ENCODE peak calls at places on chromosomes 11 and 22, in four cellular contexts. L is HepG2, F is GM12878, V is K562. N is an unnamed sample. For H3K4me1, the result is how much of the 10 kb centered on the place peaks cover.

GRCh38 chr11:19864141-19865120 is 151.8 kb downstream of the NAV2 start:
- DNase-seq in L (peak), F (no peak), V (no peak), N (no peak)

GRCh38 chr11:72072348-72072747 is 8.0 kb downstream of the NUMA1 start:
- DNase-seq in L (peak), F (no peak), V (no peak), N (no peak)

GRCh38 chr11:28713850-28714249 is 605.7 kb downstream of the METTL15 start:
- DNase-seq in L (no peak), F (no peak), V (no peak), N (peak)

GRCh38 chr11:8327761-8328192 is 64.1 kb upstream of the LMO1 start:
- DNase-seq in L (no peak), F (peak), V (no peak), N (no peak)

GRCh38 chr22:24188705-24189248 is 7.5 kb downstream of the SUSD2 start:
- DNase-seq in L (no peak), F (no peak), V (no peak), N (no peak)

GRCh38 chr11:71354394-71355105 is 93.6 kb downstream of the DHCR7 start:
- DNase-seq in L (no peak), F (no peak), V (no peak), N (no peak)

GRCh38 chr11:131637469-131638175 is 267.2 kb downstream of the NTM start:
- DNase-seq in L (no peak), F (no peak), V (no peak), N (no peak)

GRCh38 chr22:26770624-26771023 is 113.2 kb downstream of the MIAT start:
- DNase-seq in L (no peak), F (no peak), V (no peak), N (no peak)

GRCh38 chr22:20624161-20624616 is 116.8 kb downstream of the MED15 start:
- DNase-seq in L (no peak), F (peak), V (no peak), N (no peak)

GRCh38 chr11:34331329-34331728 is 26.5 kb downstream of the ABTB2 start:
- DNase-seq in L (no peak), F (no peak), V (no peak), N (peak)

GRCh38 chr22:21791635-21792625 is 56.3 kb upstream of the YPEL1 start:
- DNase-seq in L (no peak), F (peak), V (peak), N (no peak)

GRCh38 chr22:27952091-27952490 is 33.0 kb upstream of the PITPNB start:
- DNase-seq in L (no peak), F (no peak), V (no peak), N (no peak)

GRCh38 chr11:102773388-102773787 is 7.0 kb downstream of the MMP10 start:
- DNase-seq in L (no peak), F (no peak), V (no peak), N (no peak)

GRCh38 chr11:68542617-68543016 is 82.1 kb downstream of the PPP6R3 start:
- DNase-seq in L (no peak), F (no peak), V (no peak), N (no peak)

GRCh38 chr22:19707347-19708322 is 6.7 kb upstream of the SEPTIN5 start:
- DNase-seq in L (no peak), F (no peak), V (no peak), N (no peak)

GRCh38 chr11:197741-198235 is 4.9 kb downstream of the SCGB1C1 start:
- DNase-seq in L (no peak), F (no peak), V (no peak), N (no peak)

GRCh38 chr11:133860151-133860550 is 14.8 kb upstream of the SPATA19 start:
- DNase-seq in L (no peak), F (no peak), V (no peak), N (no peak)
- TF ChIP-seq REST in L (no peak), F (no peak), V (no peak), N (no peak)

DNA sequence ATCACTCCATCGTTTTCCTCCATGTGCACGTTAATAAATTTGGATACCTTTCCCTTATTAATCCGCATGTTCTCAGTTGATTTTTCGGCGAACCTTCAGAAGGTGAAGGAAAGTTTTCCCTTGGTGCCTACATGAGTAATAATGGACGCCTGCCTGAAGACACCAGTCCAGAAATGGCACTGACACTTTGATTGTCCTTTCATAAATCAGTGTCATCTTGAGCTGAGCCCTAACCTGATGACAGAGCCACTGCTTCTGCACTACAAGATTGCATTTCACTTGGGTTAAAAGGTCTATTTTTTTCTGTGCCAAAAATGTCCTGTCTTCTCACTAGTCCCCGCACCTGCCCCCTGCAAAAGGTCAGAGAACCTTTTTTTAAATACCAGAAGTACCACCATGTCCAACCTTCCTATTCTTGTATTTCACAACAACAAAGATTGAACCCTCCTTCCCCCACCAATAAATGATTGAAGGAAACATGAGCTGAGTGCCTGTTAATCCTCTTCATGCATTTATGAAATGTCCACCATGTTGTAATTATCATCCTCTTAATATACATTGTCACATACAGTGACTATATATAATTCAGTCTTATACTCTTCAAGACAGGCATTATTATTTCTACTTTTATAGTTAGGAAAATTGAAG is 219.9 kb upstream of the UBASH3B start:
- DNase-seq in L (no peak), F (no peak), V (no peak), N (no peak)
- TF ChIP-seq BHLHE40 in L (no peak), F (no peak), V (no peak), N (no peak)

DNA sequence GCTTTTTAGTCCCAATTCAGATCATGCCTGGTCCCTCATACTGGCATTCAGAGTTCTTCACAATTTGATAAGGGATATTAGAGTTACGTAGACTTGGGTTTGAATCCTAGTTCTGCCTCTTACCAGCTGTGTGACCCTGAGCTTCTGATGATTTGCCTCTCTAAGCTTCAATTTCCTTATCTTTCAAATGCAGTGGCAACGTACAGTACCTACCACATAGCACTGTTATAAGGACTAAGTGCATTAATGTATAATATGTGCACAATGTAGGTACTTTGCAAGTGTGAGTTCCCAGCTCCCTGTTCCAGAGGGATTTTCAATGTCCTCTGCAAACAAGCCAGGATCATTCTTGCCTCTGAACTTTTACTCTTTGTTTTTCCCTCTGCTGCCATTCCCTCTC is 7.3 kb downstream of the RHOG start:
- DNase-seq in L (no peak), F (no peak), V (no peak), N (no peak)
- H3K4me1 ChIP-seq in L (under half), F (under half), V (half or more), N (under half)

GRCh38 chr11:73376168-73376802 is at the start of gene RELT:
- DNase-seq in L (peak), F (peak), V (peak), N (peak)
- TF ChIP-seq REST in L (no peak), F (peak), V (no peak), N (no peak)

GRCh38 chr11:59253001-59253400 is 40.3 kb upstream of the MPEG1 start:
- DNase-seq in L (no peak), F (no peak), V (no peak), N (no peak)

GRCh38 chr11:59249535-59249934 is 36.8 kb upstream of the MPEG1 start:
- DNase-seq in L (no peak), F (no peak), V (no peak), N (no peak)

GRCh38 chr11:59243633-59244032 is 30.9 kb upstream of the MPEG1 start:
- DNase-seq in L (no peak), F (no peak), V (no peak), N (no peak)

GRCh38 chr11:59247535-59248227 is 35.0 kb upstream of the MPEG1 start:
- DNase-seq in L (no peak), F (no peak), V (no peak), N (no peak)
- TF ChIP-seq BHLHE40 in L (no peak), F (no peak), V (no peak), N (no peak)

N was measured in A549.